ENCODE peak calls at places on chromosome 1, in seven cellular contexts. G is nucleus accumbens; P is natural killer cell; Q is stimulated activated CD4-positive, alpha-beta T cell treated with anti-CD3 and anti-CD28 coated beads, Interleukin-2, amount 100 ng/mL, for 4 hours; R is brain pericyte; T is aorta; I is T-cell. J is an unnamed sample.

GRCh38 chr1:153649137-153649866 is 9.2 kb upstream of the SNAPIN start:
- DNase-seq in G (no peak), P (no peak), Q (no peak), R (no peak), T (peak; percentile 52), I (peak; percentile 29), J (no peak)

GRCh38 chr1:215568287-215568692 is 1.2 kb downstream of the KCTD3 start:
- DNase-seq in G (peak; percentile 4), P (no peak), Q (no peak), R (no peak), T (no peak), I (no peak), J (no peak)

GRCh38 chr1:2593251-2593878 is 6.8 kb downstream of the PRXL2B start:
- DNase-seq in G (no peak), P (no peak), Q (no peak), R (no peak), T (peak; percentile 74), I (no peak), J (no peak)

GRCh38 chr1:11198851-11199628 is 9.9 kb downstream of the ANGPTL7 start:
- DNase-seq in G (peak; percentile 34), P (no peak), Q (no peak), R (no peak), T (no peak), I (no peak), J (peak; percentile 64)

GRCh38 chr1:174239541-174239940 is 80.2 kb downstream of the RABGAP1L start:
- DNase-seq in G (no peak), P (no peak), Q (no peak), R (no peak), T (no peak), I (no peak), J (no peak)

GRCh38 chr1:164977561-164977960 is 379.0 kb downstream of the LMX1A start:
- DNase-seq in G (no peak), P (no peak), Q (no peak), R (no peak), T (no peak), I (no peak), J (no peak)

GRCh38 chr1:69836961-69837636 is 269.4 kb downstream of the LRRC7 start:
- DNase-seq in G (no peak), P (no peak), Q (no peak), R (no peak), T (no peak), I (no peak), J (no peak)

GRCh38 chr1:204673909-204674701 is 11.4 kb downstream of the LRRN2 start:
- DNase-seq in G (no peak), P (no peak), Q (no peak), R (no peak), T (no peak), I (no peak), J (peak; percentile 23)

GRCh38 chr1:31460027-31460426 is 47.0 kb downstream of the SERINC2 start:
- DNase-seq in G (no peak), P (no peak), Q (no peak), R (no peak), T (no peak), I (no peak), J (peak; percentile 76)

J was measured in mesendoderm.